ENCODE peak calls at places on chromosomes 16 and 17, in five cellular contexts. Z is sciatic nerve; D is activated T-cell treated with anti-CD3 and anti-CD28 coated beads for 24 hours; A is effector memory CD4-positive, alpha-beta T cell; K is NCI-H1105 treated with DMSO at 0.1 percent for 48 hours. F is an unnamed sample.

GRCh38 chr17:60525347-60525623 is 757 bp downstream of the APPBP2 start:
- DNase-seq in A (no peak), D (no peak), Z (no peak), K (no peak), F (no peak)

GRCh38 chr17:17855976-17856375 is 19.2 kb upstream of the SREBF1 start:
- DNase-seq in D (no peak), Z (no peak), A (no peak), K (no peak), F (no peak)

GRCh38 chr16:426115-426905 is 861 bp downstream of the RAB11FIP3 start:
- DNase-seq in K (no peak), A (no peak), D (no peak), Z (no peak), F (peak)

GRCh38 chr16:57726433-57726947 is 9.1 kb upstream of the KATNB1 start:
- DNase-seq in K (no peak), D (no peak), A (no peak), Z (no peak), F (peak)

GRCh38 chr17:46854948-46855347 is 3.6 kb downstream of the WNT9B start:
- DNase-seq in A (no peak), D (no peak), K (no peak), Z (no peak), F (no peak)

GRCh38 chr17:41322264-41322902 is 6.9 kb upstream of the KRTAP17-1 start:
- DNase-seq in K (peak), Z (no peak), A (no peak), D (no peak), F (no peak)

GRCh38 chr17:63425478-63425877 is 20.6 kb downstream of the CYB561 start:
- DNase-seq in Z (peak), K (peak), D (peak), A (peak), F (peak)

GRCh38 chr17:73833779-73834613 is 189.8 kb upstream of the SDK2 start:
- DNase-seq in K (no peak), D (no peak), A (no peak), Z (no peak), F (peak)

GRCh38 chr16:25033852-25034251 is 18.7 kb upstream of the ARHGAP17 start:
- DNase-seq in Z (no peak), A (no peak), D (no peak), K (no peak), F (no peak)

GRCh38 chr17:55063857-55064485 is 95.4 kb downstream of the STXBP4 start:
- DNase-seq in Z (no peak), K (no peak), D (no peak), A (no peak), F (no peak)

GRCh38 chr17:59149051-59149450 is 5.9 kb downstream of the SKA2 start:
- DNase-seq in D (no peak), Z (no peak), K (no peak), A (no peak), F (no peak)